ENCODE peak calls at places on chromosomes 1 and 21, in six cellular contexts. Z, F, G, O, B and P are unnamed samples. For H3K4me1, the result is how much of the 10 kb centered on the place peaks cover.

GRCh38 chr1:64882574-64883255 is 83.6 kb downstream of the JAK1 start:
- DNase-seq in Z (no peak), B (no peak), G (no peak), O (no peak), F (no peak), P (no peak)

GRCh38 chr1:3907031-3907534 is 7.0 kb upstream of the C1orf174 start:
- DNase-seq in G (no peak), Z (no peak), F (no peak), O (no peak), B (peak), P (peak)

GRCh38 chr1:27572019-27572678 is 31.8 kb downstream of the AHDC1 start:
- DNase-seq in B (no peak), O (no peak), F (no peak), Z (no peak), G (no peak), P (no peak)

GRCh38 chr1:172812118-172812517 is 153.2 kb downstream of the FASLG start:
- DNase-seq in B (no peak), G (no peak), Z (no peak), F (no peak), O (no peak), P (no peak)

GRCh38 chr1:98388431-98388830 is 273.1 kb upstream of the SNX7 start:
- DNase-seq in O (no peak), G (no peak), Z (peak), F (no peak), B (no peak), P (no peak)

GRCh38 chr1:111690306-111690617 is 48.9 kb downstream of the INKA2 start:
- DNase-seq in G (peak), O (peak), Z (peak), F (no peak), B (no peak), P (no peak)

GRCh38 chr1:171814692-171815091 is 26.6 kb upstream of the DNM3 start:
- DNase-seq in G (no peak), B (no peak), F (no peak), Z (peak), O (no peak), P (no peak)

GRCh38 chr1:64983110-64983509 is 16.8 kb upstream of the JAK1 start:
- DNase-seq in F (no peak), Z (no peak), G (no peak), O (no peak), B (no peak), P (no peak)

GRCh38 chr1:2382621-2383361 is 8.6 kb downstream of the MORN1 start:
- DNase-seq in B (peak), Z (peak), G (peak), F (peak), O (no peak), P (peak)

GRCh38 chr1:68281946-68282615 is 49.8 kb upstream of the WLS start:
- DNase-seq in B (no peak), F (no peak), O (no peak), G (no peak), Z (no peak), P (no peak)

GRCh38 chr1:235023197-235024044 is 105.2 kb downstream of the TOMM20 start:
- DNase-seq in B (no peak), Z (no peak), O (no peak), G (no peak), F (no peak), P (no peak)

GRCh38 chr1:27074175-27074780 is 61.6 kb upstream of the TENT5B start:
- DNase-seq in Z (no peak), F (no peak), G (no peak), O (no peak), B (no peak), P (no peak)

GRCh38 chr21:46117586-46118304 is 19.8 kb downstream of the COL6A2 start:
- DNase-seq in F (no peak), O (peak), G (peak), B (no peak), Z (no peak), P (peak)

GRCh38 chr1:155012052-155012546 is 9.5 kb downstream of the ZBTB7B start:
- DNase-seq in G (peak), F (peak), Z (peak), O (peak), B (peak), P (peak)

GRCh38 chr1:221794079-221794670 is 52.3 kb upstream of the DUSP10 start:
- DNase-seq in Z (peak), G (no peak), F (no peak), B (no peak), O (no peak), P (no peak)

GRCh38 chr1:20290624-20291597 is at the start of gene VWA5B1:
- DNase-seq in B (no peak), F (no peak), Z (no peak), O (no peak), G (no peak), P (no peak)

GRCh38 chr1:207049974-207050391 is 1.0 kb downstream of the YOD1 start:
- DNase-seq in G (peak), Z (peak), F (no peak), B (no peak), O (no peak), P (no peak)

GRCh38 chr1:207049054-207049453 is 2.0 kb downstream of the YOD1 start:
- DNase-seq in O (no peak), B (no peak), Z (no peak), F (no peak), G (no peak), P (no peak)

GRCh38 chr1:207050428-207050767 is 610 bp downstream of the YOD1 start:
- DNase-seq in O (no peak), G (no peak), Z (no peak), B (no peak), F (no peak), P (no peak)

GRCh38 chr1:207050768-207051614 is at the start of gene YOD1:
- DNase-seq in F (peak), Z (peak), G (peak), B (peak), O (peak), P (peak)

DNA sequence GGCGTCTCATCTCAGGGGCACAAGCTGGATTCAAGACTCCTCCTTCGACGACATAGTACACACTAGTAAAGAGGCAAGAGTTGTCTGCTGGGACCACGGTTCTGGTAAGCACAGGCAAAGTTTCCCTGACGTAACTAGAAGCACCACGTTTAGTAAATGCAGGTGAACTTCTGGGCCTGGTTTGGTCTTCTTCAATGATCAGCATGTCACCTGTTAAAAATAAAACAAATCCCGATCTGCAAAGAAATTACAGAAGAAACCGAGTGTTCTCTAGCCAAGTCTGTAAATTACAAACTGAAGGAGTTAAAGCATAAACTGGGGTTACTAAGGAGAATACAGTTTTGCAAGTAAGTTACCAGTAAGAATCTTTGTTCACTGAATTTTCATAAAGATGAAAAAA is 1.5 kb downstream of the YOD1 start:
- DNase-seq in Z (no peak), B (no peak), G (no peak), F (no peak), O (no peak), P (no peak)
- H3K4me1 ChIP-seq in Z (under half), B (half or more), G (half or more), F (under half), O (under half), P (under half)

GRCh38 chr1:114111731-114112661 is 41.7 kb downstream of the SYT6 start:
- DNase-seq in F (no peak), B (no peak), O (no peak), Z (no peak), G (no peak), P (no peak)
- H3K4me1 ChIP-seq in F (under half), B (under half), O (under half), Z (under half), G (under half), P (under half)

DNA sequence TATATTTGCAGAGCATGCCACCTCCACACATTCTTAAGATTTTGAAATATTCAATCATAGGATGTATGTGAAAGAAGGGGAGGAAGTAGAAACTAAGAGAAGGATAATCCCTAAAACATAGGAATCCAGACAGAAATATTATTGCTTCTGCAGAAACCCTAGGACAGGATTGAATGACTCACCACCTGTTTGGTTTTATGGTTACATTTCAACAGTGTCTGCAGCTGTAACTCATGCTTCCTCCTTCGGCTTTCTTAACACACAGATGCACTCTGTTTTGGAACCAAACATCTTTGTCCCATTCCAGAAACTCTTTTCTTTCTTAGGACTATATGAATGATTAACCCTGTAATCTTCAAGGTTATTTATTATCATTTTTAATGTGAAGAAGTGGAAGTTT is 20.7 kb downstream of the RGS7 start:
- DNase-seq in Z (peak), B (no peak), F (no peak), G (no peak), O (no peak), P (no peak)
- H3K4me1 ChIP-seq in Z (under half), B (under half), F (under half), G (under half), O (under half), P (under half)

DNA sequence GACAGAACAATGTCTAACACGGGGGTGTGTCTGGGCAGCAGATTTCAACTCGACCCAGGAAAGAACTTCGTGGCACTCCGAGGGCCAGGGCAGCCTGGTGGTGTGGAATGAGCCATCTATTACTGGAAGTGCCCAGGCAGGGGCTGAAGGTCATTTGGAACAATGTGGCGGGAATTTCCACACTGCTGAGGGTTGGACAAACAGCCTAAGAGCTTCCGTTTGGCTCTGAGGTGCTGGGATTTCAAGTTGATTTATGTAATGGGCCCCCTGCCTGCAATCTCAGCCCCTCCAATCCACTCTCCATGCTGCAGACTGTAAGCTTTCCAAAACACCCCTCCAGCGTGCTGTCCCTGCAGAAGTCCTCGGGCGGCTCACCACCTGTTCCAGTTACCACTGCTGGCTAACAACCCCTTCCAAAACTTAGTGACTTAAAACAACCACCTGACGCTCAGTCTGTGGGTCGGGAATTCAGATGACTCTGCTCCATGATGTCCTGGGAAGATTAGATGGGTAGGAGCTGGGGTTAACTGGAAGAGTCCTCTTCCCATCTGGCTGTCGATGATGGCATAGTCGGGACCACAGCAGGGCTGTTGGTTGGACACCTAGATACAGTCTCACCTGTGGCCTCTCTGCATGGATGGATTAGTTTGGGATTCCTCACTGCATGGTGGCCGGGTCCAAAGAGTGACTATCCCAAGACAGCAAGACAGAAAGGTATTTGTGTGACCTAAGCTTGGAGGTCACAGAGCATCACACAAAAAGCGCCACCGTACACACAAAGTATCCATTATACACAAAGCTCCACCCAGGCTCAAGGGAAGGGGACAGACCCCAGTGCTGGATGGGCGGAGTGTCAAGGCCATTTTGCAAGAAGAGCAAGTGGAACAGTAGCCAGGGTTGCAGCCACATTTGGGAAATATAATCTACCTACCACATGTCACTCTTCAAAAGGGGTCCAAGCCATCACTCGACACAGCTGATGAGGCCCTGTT is 89.7 kb upstream of the IFFO2 start:
- DNase-seq in Z (no peak), G (peak), B (peak), O (no peak), F (no peak), P (no peak)
- H3K4me1 ChIP-seq in Z (under half), G (under half), B (under half), O (under half), F (under half), P (under half)

GRCh38 chr1:201504799-201505504 is 2.0 kb downstream of the CSRP1 start:
- DNase-seq in Z (no peak), F (no peak), G (no peak), O (no peak), B (no peak), P (no peak)

GRCh38 chr1:201508809-201509208 is 1.9 kb upstream of the CSRP1 start:
- DNase-seq in F (no peak), Z (no peak), B (no peak), O (no peak), G (no peak), P (no peak)

GRCh38 chr1:201505505-201505893 is 1.4 kb downstream of the CSRP1 start:
- DNase-seq in G (peak), Z (peak), B (no peak), O (no peak), F (peak), P (no peak)

GRCh38 chr1:201506092-201506491 is 831 bp downstream of the CSRP1 start:
- DNase-seq in Z (no peak), G (no peak), B (no peak), O (no peak), F (no peak), P (no peak)

DNA sequence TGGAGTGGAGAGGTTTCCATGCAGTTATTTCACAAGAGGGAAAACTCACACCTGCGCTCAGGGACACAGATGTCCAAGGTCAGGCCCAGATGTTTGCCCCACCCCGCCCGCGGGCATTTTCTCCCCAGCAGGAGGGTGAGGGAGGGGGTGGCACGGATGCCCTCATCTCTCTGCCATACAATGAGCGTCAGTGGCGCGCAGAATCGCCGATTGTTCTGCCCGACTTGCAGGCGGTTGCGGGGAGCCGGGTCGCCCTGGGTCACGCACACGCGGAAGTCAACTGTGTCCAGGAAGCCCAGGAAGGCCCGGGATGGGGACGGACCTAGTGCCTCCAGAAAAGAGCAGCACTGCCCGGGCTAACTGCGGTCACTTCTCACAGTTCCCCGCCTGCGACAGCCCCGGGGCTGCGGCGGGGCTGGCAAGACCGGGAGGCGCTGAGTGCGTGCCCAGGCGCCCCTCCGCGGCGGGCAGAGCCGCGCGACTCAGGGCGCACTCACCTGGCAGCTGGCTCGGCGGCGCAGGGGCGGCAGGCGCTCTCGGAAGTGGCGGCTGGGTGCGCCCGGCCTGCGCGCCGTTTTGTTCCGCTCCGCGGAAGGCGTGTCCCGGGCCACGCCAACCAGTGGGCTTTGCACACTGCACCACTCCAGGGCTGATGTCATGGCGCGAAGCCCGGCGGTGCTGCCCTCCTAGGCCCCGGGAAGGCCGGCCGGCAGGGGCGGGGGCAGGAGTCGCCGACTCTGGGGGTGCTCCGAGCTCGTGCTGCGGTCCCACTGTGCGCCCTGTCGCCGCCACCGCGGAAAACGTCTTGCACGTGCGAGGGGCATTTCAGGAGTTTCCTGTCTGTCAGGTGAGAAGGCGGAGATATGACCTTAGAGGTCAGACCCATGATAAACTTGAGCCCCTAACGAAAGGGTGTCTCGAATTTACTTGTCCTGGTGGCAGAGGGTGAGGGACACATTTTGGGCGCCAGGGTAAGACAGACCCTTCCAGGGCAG is at the start of gene CSRP1:
- DNase-seq in Z (peak), B (peak), O (peak), G (peak), F (peak), P (peak)
- H3K4me1 ChIP-seq in Z (under half), B (half or more), O (under half), G (half or more), F (under half), P (under half)